ENCODE peak calls at places on chromosomes 7 and 10, in seven cellular contexts. B is NCI-H460, L is B cell, Z is PC-9, X is AG09309, O is Ammon's horn, W is MCF 10A. J is an unnamed sample.
A peak's percentile ranks its signal among the peaks of the same experiment; 100 is the strongest.

GRCh38 chr7:128202287-128202957 is 38.7 kb upstream of the LEP start:
- DNase-seq in B (no peak), L (no peak), Z (no peak), X (no peak), O (no peak), W (no peak), J (no peak)

GRCh38 chr7:79453558-79454324 is at the start of gene MAGI2:
- DNase-seq in B (no peak), L (no peak), Z (no peak), X (peak; percentile 80), O (peak; percentile 95), W (no peak), J (no peak)

GRCh38 chr7:108455524-108455832 is 758 bp downstream of the NRCAM start:
- DNase-seq in B (no peak), L (peak; percentile 60), Z (no peak), X (no peak), O (no peak), W (peak; percentile 7), J (no peak)

GRCh38 chr7:87046456-87046855 is 13.0 kb downstream of the ELAPOR2 start:
- DNase-seq in B (no peak), L (no peak), Z (no peak), X (no peak), O (no peak), W (no peak), J (no peak)

GRCh38 chr10:124005091-124005490 is 88.3 kb downstream of the CHST15 start:
- DNase-seq in B (no peak), L (no peak), Z (no peak), X (no peak), O (no peak), W (no peak), J (no peak)

GRCh38 chr10:122163182-122164027 is 107.7 kb upstream of the BTBD16 start:
- DNase-seq in B (no peak), L (no peak), Z (no peak), X (no peak), O (no peak), W (no peak), J (no peak)

GRCh38 chr7:74427974-74428373 is 25.7 kb upstream of the GTF2IRD1 start:
- DNase-seq in B (no peak), L (no peak), Z (no peak), X (no peak), O (no peak), W (no peak), J (no peak)

GRCh38 chr7:45581271-45581780 is 7.2 kb downstream of the ADCY1 start:
- DNase-seq in B (no peak), L (no peak), Z (no peak), X (no peak), O (no peak), W (no peak), J (no peak)

GRCh38 chr7:93374345-93374940 is 142.3 kb downstream of the VPS50 start:
- DNase-seq in B (peak; percentile 16), L (peak; percentile 5), Z (no peak), X (peak; percentile 20), O (no peak), W (peak; percentile 47), J (no peak)

GRCh38 chr7:143913945-143914615 is 12.1 kb upstream of the TCAF1 start:
- DNase-seq in B (no peak), L (no peak), Z (no peak), X (no peak), O (no peak), W (no peak), J (no peak)

GRCh38 chr10:11776080-11776479 is 33.9 kb downstream of the ECHDC3 start:
- DNase-seq in B (no peak), L (no peak), Z (peak; percentile 78), X (no peak), O (no peak), W (no peak), J (no peak)